ENCODE peak calls at places on chromosomes 12 and 14, in ten cellular contexts. P, R, K, J, E, C, T, H, Z and U are unnamed samples.

GRCh38 chr14:21241218-21241819 is 27.9 kb downstream of the HNRNPC start:
- DNase-seq in P (no peak), R (no peak), K (no peak), J (peak), E (no peak), C (no peak), T (peak), H (peak), Z (no peak), U (no peak)

GRCh38 chr12:108060910-108061309 is 68.2 kb upstream of the WSCD2 start:
- DNase-seq in P (no peak), R (no peak), K (no peak), J (no peak), E (no peak), C (no peak), T (no peak), H (no peak), Z (no peak), U (no peak)

GRCh38 chr14:52834440-52834842 is 43.0 kb upstream of the GNPNAT1 start:
- DNase-seq in P (no peak), R (no peak), K (no peak), J (peak), E (no peak), C (no peak), T (no peak), H (peak), Z (peak), U (peak)

GRCh38 chr12:110176745-110177144 is 52.6 kb downstream of the IFT81 start:
- DNase-seq in P (no peak), R (no peak), K (no peak), J (peak), E (no peak), C (no peak), T (no peak), H (no peak), Z (peak), U (peak)

GRCh38 chr12:67515679-67516363 is 132.7 kb upstream of the DYRK2 start:
- DNase-seq in P (peak), R (no peak), K (no peak), J (no peak), E (no peak), C (no peak), T (peak), H (no peak), Z (no peak), U (no peak)

GRCh38 chr12:111405856-111406473 is at the start of gene SH2B3:
- DNase-seq in P (no peak), R (no peak), K (peak), J (peak), E (no peak), C (peak), T (no peak), H (no peak), Z (no peak), U (no peak)

GRCh38 chr12:2169964-2170363 is 117.2 kb downstream of the CACNA1C start:
- DNase-seq in P (no peak), R (no peak), K (no peak), J (peak), E (no peak), C (peak), T (no peak), H (no peak), Z (no peak), U (no peak)

GRCh38 chr12:52439845-52440244 is 5.7 kb upstream of the KRT75 start:
- DNase-seq in P (no peak), R (no peak), K (no peak), J (no peak), E (no peak), C (peak), T (no peak), H (no peak), Z (no peak), U (no peak)

GRCh38 chr14:90820958-90821357 is 4.7 kb upstream of the TTC7B start:
- DNase-seq in P (peak), R (no peak), K (no peak), J (peak), E (no peak), C (no peak), T (no peak), H (no peak), Z (peak), U (peak)

GRCh38 chr14:62269204-62269603 is 507.0 kb downstream of the SNAPC1 start:
- DNase-seq in P (no peak), R (no peak), K (no peak), J (peak), E (no peak), C (no peak), T (no peak), H (no peak), Z (no peak), U (no peak)

GRCh38 chr12:24500466-24501232 is 448.3 kb downstream of the BCAT1 start:
- DNase-seq in P (no peak), R (no peak), K (no peak), J (peak), E (no peak), C (no peak), T (no peak), H (no peak), Z (no peak), U (no peak)

GRCh38 chr14:28763914-28764848 is 2.4 kb upstream of the FOXG1 start:
- DNase-seq in P (no peak), R (no peak), K (no peak), J (no peak), E (no peak), C (no peak), T (no peak), H (no peak), Z (no peak), U (no peak)

GRCh38 chr14:90610641-90611040 is 205.6 kb downstream of the TTC7B start:
- DNase-seq in P (no peak), R (no peak), K (no peak), J (no peak), E (no peak), C (no peak), T (no peak), H (no peak), Z (no peak), U (no peak)

GRCh38 chr12:15602051-15602672 is 187.0 kb downstream of the EPS8 start:
- DNase-seq in P (no peak), R (no peak), K (no peak), J (peak), E (no peak), C (no peak), T (no peak), H (no peak), Z (peak), U (no peak)

GRCh38 chr12:121468451-121468850 is 68.5 kb downstream of the RNF34 start:
- DNase-seq in P (no peak), R (no peak), K (peak), J (peak), E (no peak), C (no peak), T (no peak), H (no peak), Z (peak), U (no peak)

GRCh38 chr14:67068246-67068645 is 121.0 kb upstream of the GARIN2 start:
- DNase-seq in P (no peak), R (peak), K (no peak), J (no peak), E (no peak), C (no peak), T (no peak), H (no peak), Z (no peak), U (no peak)

GRCh38 chr12:47736877-47737676 is 11.8 kb upstream of the ENDOU start:
- DNase-seq in P (peak), R (no peak), K (peak), J (peak), E (no peak), C (peak), T (no peak), H (no peak), Z (peak), U (no peak)

GRCh38 chr12:121124402-121125109 is 8.1 kb upstream of the P2RX7 start:
- DNase-seq in P (peak), R (peak), K (no peak), J (peak), E (peak), C (no peak), T (no peak), H (peak), Z (peak), U (peak)

GRCh38 chr12:57171668-57172067 is 24.2 kb upstream of the LRP1-AS start:
- DNase-seq in P (no peak), R (no peak), K (peak), J (peak), E (no peak), C (no peak), T (no peak), H (no peak), Z (peak), U (no peak)

GRCh38 chr14:23056257-23056955 is 914 bp downstream of the CDH24 start:
- DNase-seq in P (peak), R (no peak), K (peak), J (peak), E (peak), C (peak), T (peak), H (no peak), Z (peak), U (no peak)

GRCh38 chr14:89332031-89332430 is 85.0 kb downstream of the FOXN3 start:
- DNase-seq in P (no peak), R (no peak), K (no peak), J (peak), E (no peak), C (no peak), T (no peak), H (no peak), Z (no peak), U (no peak)

GRCh38 chr12:25197608-25198007 is 2.6 kb downstream of the ETFRF1 start:
- DNase-seq in P (no peak), R (no peak), K (no peak), J (no peak), E (no peak), C (no peak), T (no peak), H (no peak), Z (no peak), U (no peak)

GRCh38 chr14:38992067-38992835 is 110.8 kb downstream of the SEC23A start:
- DNase-seq in P (no peak), R (no peak), K (no peak), J (no peak), E (no peak), C (no peak), T (no peak), H (no peak), Z (no peak), U (no peak)

GRCh38 chr12:100826323-100826722 is 31.7 kb downstream of the ANO4 start:
- DNase-seq in P (peak), R (peak), K (peak), J (peak), E (peak), C (no peak), T (peak), H (no peak), Z (peak), U (no peak)

GRCh38 chr14:64673329-64673728 is 30.9 kb upstream of the PLEKHG3 start:
- DNase-seq in P (no peak), R (no peak), K (no peak), J (no peak), E (no peak), C (no peak), T (no peak), H (no peak), Z (no peak), U (no peak)

GRCh38 chr12:10361622-10362021 is 28.2 kb downstream of the KLRK1 start:
- DNase-seq in P (no peak), R (no peak), K (no peak), J (no peak), E (no peak), C (no peak), T (no peak), H (no peak), Z (peak), U (no peak)

GRCh38 chr14:79279645-79280399 is 931.5 kb downstream of the DIO2 start:
- DNase-seq in P (peak), R (no peak), K (no peak), J (peak), E (no peak), C (no peak), T (no peak), H (no peak), Z (no peak), U (no peak)

GRCh38 chr12:89883630-89884364 is 175.2 kb upstream of the ATP2B1 start:
- DNase-seq in P (no peak), R (no peak), K (no peak), J (peak), E (no peak), C (no peak), T (no peak), H (no peak), Z (no peak), U (no peak)

DNA sequence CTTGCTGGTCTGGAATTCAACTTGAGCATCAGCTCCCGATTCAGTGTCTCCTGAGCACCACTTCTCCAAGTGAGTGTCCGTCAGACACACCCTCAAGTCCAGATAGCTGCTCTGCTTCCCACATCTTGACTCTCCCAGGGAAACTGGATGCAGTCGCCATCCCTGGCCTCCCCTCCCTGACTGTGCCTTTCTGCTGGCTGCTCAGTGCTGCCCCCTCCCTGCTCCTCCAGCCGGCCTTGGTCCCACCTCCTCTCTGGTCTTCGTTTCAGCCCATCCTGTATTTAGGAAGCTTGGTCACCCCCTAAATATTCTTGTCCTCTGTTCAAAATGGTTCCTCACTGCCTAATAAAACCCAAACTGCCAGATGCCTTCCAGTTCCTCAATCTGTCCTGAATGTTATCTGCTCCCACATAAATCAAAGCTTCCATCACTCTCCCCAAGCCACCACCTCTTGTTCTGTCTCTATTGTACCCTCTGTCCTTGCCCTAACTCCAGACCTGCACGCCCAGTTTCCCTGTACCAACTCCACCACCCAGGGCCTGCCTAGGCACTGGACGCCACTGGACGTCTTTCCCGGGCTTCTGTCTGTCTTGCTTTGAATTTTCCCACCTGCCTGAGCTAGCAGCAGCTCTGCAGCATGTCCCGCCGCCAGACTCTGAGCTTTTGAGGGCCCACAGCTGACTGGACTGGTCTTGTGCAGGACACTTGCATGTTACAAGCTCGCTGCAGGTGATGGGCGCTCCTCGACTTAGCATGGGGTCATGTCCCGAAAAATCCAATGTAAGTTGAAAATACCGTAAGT is 33.8 kb downstream of the CCDC92 start:
- DNase-seq in P (no peak), R (no peak), K (no peak), J (peak), E (no peak), C (peak), T (peak), H (no peak), Z (no peak), U (no peak)
- H3K4me3 ChIP-seq in P (no peak), R (no peak), K (no peak), J (no peak), E (no peak), C (no peak), T (no peak), H (no peak), Z (no peak), U (no peak)

GRCh38 chr14:74502236-74503019 is 8.9 kb downstream of the ISCA2 start:
- DNase-seq in P (no peak), R (no peak), K (peak), J (peak), E (no peak), C (no peak), T (peak), H (no peak), Z (no peak), U (no peak)
- TF ChIP-seq CTCF in P (no peak), R (peak), K (peak), J (peak), E (peak), C (no peak), T (peak), H (peak), Z (peak), U (peak)

DNA sequence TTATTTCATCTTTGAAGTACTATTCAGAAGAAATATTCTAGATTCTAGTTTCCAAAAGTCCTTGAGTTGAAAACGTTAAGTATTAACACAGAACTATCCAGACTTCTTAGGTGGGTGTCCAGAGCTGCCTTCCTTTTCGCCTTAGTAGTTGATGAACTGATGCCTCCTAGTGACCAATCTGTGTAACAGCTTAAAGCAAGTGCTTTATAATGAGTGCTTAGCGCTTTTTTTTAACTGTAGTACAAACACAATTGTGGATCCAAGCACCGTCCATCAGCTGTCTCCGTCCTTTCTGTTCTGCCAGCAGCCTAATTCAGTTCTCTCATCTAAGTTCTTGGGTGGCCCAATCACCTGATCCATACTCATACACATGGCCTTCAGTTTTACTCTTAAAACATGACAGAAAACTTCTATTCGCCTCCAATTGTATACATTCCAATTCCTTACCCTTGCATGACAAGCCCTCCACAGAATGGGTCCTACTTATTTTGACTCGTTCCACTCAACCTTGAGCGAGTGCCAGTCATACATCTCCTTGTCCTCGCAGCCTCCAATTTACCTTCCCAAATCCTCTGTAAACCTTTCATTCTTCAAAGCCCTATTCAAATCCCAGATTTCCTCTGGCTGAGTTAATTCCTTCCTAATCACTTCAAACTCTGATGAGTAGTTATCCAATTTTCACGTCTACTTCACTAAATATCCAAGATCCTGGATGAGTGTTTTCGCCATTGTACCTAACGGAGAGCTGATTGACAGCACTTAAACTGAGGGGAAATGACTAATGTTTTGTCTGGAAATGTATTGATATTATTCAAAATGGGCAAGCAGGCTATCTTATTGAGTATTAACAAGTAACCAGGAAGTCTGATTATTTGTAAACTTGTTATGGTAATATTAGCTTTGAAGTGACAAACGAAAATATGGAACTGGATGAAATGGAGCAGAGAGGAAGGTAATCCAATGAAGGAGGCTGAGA is 5.8 kb upstream of the PHLDA1 start:
- DNase-seq in P (peak), R (peak), K (peak), J (peak), E (no peak), C (no peak), T (peak), H (peak), Z (peak), U (no peak)
- H3K4me3 ChIP-seq in P (no peak), R (no peak), K (no peak), J (no peak), E (no peak), C (no peak), T (no peak), H (no peak), Z (no peak), U (no peak)

GRCh38 chr12:70692681-70693288 is 55.6 kb upstream of the PTPRB start:
- DNase-seq in P (no peak), R (no peak), K (no peak), J (peak), E (peak), C (no peak), T (peak), H (no peak), Z (peak), U (peak)
- TF ChIP-seq CTCF in P (no peak), R (peak), K (no peak), J (peak), E (peak), C (no peak), T (peak), H (peak), Z (peak), U (peak)

DNA sequence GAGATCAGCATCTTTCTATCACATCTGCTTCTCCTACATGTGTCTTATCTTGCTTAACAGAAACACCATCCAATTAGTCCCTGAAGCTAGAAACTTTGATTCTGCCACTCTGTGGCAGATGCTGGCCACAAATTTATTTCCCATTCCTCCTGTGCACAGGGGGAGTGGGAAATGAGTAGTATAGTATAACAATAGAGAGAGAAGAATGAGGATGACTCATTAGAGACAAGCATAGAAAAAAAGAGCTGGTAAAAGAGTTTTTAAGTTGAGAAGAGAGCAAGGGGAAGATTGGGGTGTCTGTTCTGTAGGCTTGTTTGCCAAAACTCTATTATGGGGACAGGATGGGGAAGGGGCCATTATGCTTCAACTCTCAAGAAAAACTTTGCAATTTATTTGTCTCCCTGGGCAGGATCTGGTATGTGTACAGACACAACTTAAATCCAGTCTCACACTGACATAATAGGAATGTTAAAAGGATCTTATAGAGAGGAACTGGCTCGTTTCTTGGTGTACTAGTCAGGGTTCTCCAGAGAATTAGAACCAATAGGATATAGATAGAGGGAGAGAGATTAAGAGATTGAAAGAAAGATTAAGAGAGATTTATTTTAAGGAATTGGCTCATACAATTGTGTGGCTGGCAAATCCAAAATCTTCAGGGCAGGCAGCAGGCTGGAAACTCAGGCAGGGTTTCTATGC is 142.6 kb upstream of the CPSF6 start:
- DNase-seq in P (no peak), R (no peak), K (no peak), J (peak), E (no peak), C (no peak), T (no peak), H (no peak), Z (peak), U (no peak)
- H3K4me3 ChIP-seq in P (no peak), R (no peak), K (no peak), J (no peak), E (no peak), C (no peak), T (no peak), H (no peak), Z (no peak), U (no peak)

GRCh38 chr12:105378821-105379400 is 48.4 kb downstream of the C12orf75 start:
- DNase-seq in P (no peak), R (no peak), K (no peak), J (peak), E (no peak), C (no peak), T (peak), H (no peak), Z (no peak), U (no peak)
- TF ChIP-seq CTCF in P (no peak), R (peak), K (no peak), J (peak), E (peak), C (no peak), T (peak), H (peak), Z (no peak), U (peak)

DNA sequence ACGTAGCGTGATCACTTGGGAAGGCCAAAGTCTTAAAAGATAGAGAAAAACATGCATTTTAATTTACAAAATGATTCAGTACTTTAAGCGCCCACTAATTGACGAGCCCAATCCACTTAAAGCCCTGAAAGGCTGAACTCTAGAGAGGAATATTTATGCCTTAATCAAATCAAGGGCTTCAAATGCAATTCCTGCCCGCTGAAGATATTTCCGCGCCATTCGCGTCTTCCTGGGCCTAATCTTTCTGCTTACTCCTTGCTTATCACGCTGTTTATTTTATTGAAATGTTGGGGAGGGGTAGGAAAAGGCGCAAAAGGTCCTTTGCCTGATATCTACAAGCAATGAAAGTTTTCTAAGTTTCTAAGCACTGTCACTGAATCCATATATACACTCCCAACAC is 4.0 kb downstream of the TBX3 start:
- DNase-seq in P (no peak), R (no peak), K (no peak), J (no peak), E (no peak), C (no peak), T (no peak), H (no peak), Z (no peak), U (no peak)
- H3K4me3 ChIP-seq in P (no peak), R (no peak), K (peak), J (peak), E (no peak), C (no peak), T (no peak), H (peak), Z (peak), U (peak)